ENCODE peak calls at places on chromosomes 16 and 17, in six cellular contexts. V, S, U, F, W and X are unnamed samples.

GRCh38 chr17:78019367-78019975 is 61.0 kb downstream of the TNRC6C start:
- DNase-seq in F (no peak), S (no peak), W (no peak), V (no peak), U (peak), X (peak)

GRCh38 chr17:20174588-20175265 is 165.6 kb downstream of the SPECC1 start:
- DNase-seq in W (no peak), F (no peak), S (no peak), V (no peak), U (peak), X (no peak)

GRCh38 chr17:18076941-18077340 is 10.8 kb upstream of the DRG2 start:
- DNase-seq in V (no peak), S (no peak), W (no peak), U (peak), F (no peak), X (no peak)

GRCh38 chr17:51166198-51166986 is at the start of gene NME2:
- DNase-seq in S (peak), F (peak), W (peak), U (peak), V (peak), X (peak)

GRCh38 chr17:21125862-21126261 is 902 bp upstream of the DHRS7B start:
- DNase-seq in S (no peak), W (peak), U (no peak), V (no peak), F (peak), X (peak)

GRCh38 chr16:83015871-83016270 is 389.1 kb downstream of the CDH13 start:
- DNase-seq in V (no peak), W (no peak), S (no peak), F (no peak), U (no peak), X (no peak)

GRCh38 chr17:7440823-7441174 is 1.5 kb downstream of the FGF11 start:
- DNase-seq in F (no peak), S (no peak), W (no peak), V (no peak), U (peak), X (peak)

GRCh38 chr17:72053069-72053846 is 67.6 kb upstream of the SOX9 start:
- DNase-seq in U (no peak), V (no peak), W (no peak), S (no peak), F (no peak), X (no peak)

GRCh38 chr16:67936876-67937605 is 391 bp upstream of the PSMB10 start:
- DNase-seq in S (no peak), W (peak), F (peak), U (no peak), V (peak), X (peak)

GRCh38 chr17:40614431-40615294 is 33.0 kb downstream of the SMARCE1 start:
- DNase-seq in U (no peak), W (no peak), S (no peak), V (no peak), F (no peak), X (no peak)

GRCh38 chr16:4882633-4883285 is 35.5 kb downstream of the UBN1 start:
- DNase-seq in F (no peak), U (peak), W (no peak), S (no peak), V (no peak), X (no peak)

GRCh38 chr17:29726721-29727252 is 104.1 kb upstream of the CORO6 start:
- DNase-seq in W (peak), S (no peak), V (peak), F (no peak), U (peak), X (peak)

GRCh38 chr17:6558932-6559752 is 2.8 kb upstream of the PITPNM3 start:
- DNase-seq in W (no peak), V (no peak), U (no peak), S (no peak), F (no peak), X (no peak)

GRCh38 chr17:17325228-17325627 is 22.1 kb downstream of the NT5M start:
- DNase-seq in W (no peak), V (no peak), F (no peak), S (no peak), U (no peak), X (no peak)

GRCh38 chr16:64012166-64012565 is 1109.7 kb downstream of the CDH11 start:
- DNase-seq in V (no peak), S (no peak), W (no peak), F (no peak), U (peak), X (no peak)

GRCh38 chr17:44522883-44523671 is 19.9 kb upstream of the GPATCH8 start:
- DNase-seq in V (no peak), F (peak), U (peak), W (peak), S (peak), X (peak)

GRCh38 chr16:75107505-75107904 is 9.1 kb downstream of the LDHD start:
- DNase-seq in F (no peak), U (no peak), V (no peak), W (peak), S (no peak), X (no peak)

GRCh38 chr16:80931985-80932720 is 74.5 kb downstream of the CMC2 start:
- DNase-seq in V (no peak), S (no peak), F (peak), U (peak), W (no peak), X (peak)

GRCh38 chr17:11737290-11737679 is 139.0 kb downstream of the DNAH9 start:
- DNase-seq in V (no peak), U (no peak), F (no peak), S (no peak), W (no peak), X (peak)

GRCh38 chr17:79192503-79193500 is 118.2 kb downstream of the ENGASE start:
- DNase-seq in S (no peak), U (peak), F (no peak), W (peak), V (no peak), X (peak)

GRCh38 chr17:68302066-68302564 is 10.8 kb downstream of the ARSG start:
- DNase-seq in F (no peak), V (no peak), U (no peak), S (peak), W (no peak), X (no peak)

GRCh38 chr16:19588661-19589060 is 33.2 kb downstream of the VPS35L start:
- DNase-seq in U (peak), F (no peak), S (no peak), V (no peak), W (no peak), X (no peak)

GRCh38 chr17:76381633-76382304 is 2.6 kb upstream of the SPHK1 start:
- DNase-seq in V (peak), U (no peak), F (no peak), S (no peak), W (no peak), X (no peak)

GRCh38 chr16:28218109-28218508 is 6.3 kb upstream of the XPO6 start:
- DNase-seq in W (peak), V (no peak), S (no peak), U (peak), F (peak), X (peak)

GRCh38 chr16:13606804-13607203 is 313.1 kb upstream of the ERCC4 start:
- DNase-seq in S (no peak), V (no peak), F (no peak), U (no peak), W (no peak), X (no peak)

GRCh38 chr16:67463059-67463458 is 17.9 kb downstream of the ATP6V0D1 start:
- DNase-seq in U (no peak), V (no peak), W (no peak), F (peak), S (no peak), X (no peak)

GRCh38 chr17:28972437-28972836 is 21.1 kb upstream of the PHF12 start:
- DNase-seq in F (no peak), V (no peak), U (no peak), S (no peak), W (no peak), X (no peak)

GRCh38 chr16:87392823-87393679 is 915 bp downstream of the MAP1LC3B start:
- DNase-seq in U (peak), S (no peak), F (peak), V (no peak), W (peak), X (peak)

GRCh38 chr16:61042736-61043135 is 993.5 kb downstream of the CDH8 start:
- DNase-seq in F (no peak), W (no peak), S (no peak), V (no peak), U (no peak), X (no peak)

GRCh38 chr17:35808240-35808961 is 883 bp upstream of the TAF15 start:
- DNase-seq in F (no peak), W (peak), U (no peak), S (no peak), V (no peak), X (no peak)

GRCh38 chr16:24544640-24545039 is 5.3 kb downstream of the RBBP6 start:
- DNase-seq in U (peak), V (no peak), W (no peak), F (no peak), S (no peak), X (no peak)
- H3K4me3 ChIP-seq in U (no peak), V (no peak), W (no peak), F (no peak), S (no peak), X (no peak)

DNA sequence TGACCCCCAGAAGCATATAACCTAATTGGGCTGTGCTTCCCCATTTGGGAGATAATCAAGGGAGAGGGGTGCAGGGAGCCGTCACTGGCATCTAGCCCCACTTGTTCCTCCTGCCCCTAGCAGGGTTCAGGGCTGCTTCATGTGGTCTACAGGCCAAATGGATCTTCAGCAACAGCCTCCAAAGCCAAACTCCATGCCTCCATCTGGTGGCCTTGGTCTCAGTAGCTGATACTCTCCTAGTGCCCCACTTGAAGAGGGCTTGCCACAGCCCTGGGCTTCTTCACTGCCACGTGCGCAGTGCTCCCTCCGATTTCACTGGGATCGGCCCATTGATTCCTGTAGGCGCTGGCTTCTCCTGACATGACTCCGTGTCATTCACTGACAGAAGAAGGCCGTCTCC is 24.6 kb downstream of the LYRM9 start:
- DNase-seq in F (no peak), W (no peak), S (no peak), V (no peak), U (no peak), X (no peak)
- TF ChIP-seq CTCF in F (no peak), W (no peak), S (no peak), V (no peak), U (no peak), X (peak)

GRCh38 chr17:59369026-59369724 is 37.7 kb downstream of the YPEL2 start:
- DNase-seq in V (no peak), F (no peak), U (no peak), S (no peak), W (no peak), X (no peak)
- H3K4me3 ChIP-seq in V (no peak), F (no peak), U (no peak), S (no peak), W (no peak), X (no peak)

GRCh38 chr16:11329891-11330290 is 15.4 kb upstream of the RMI2 start:
- DNase-seq in U (no peak), S (no peak), W (no peak), V (no peak), F (no peak), X (no peak)
- TF ChIP-seq CTCF in U (no peak), S (no peak), W (no peak), V (no peak), F (no peak), X (no peak)

GRCh38 chr16:73023320-73023719 is 24.6 kb downstream of the ZFHX3 start:
- DNase-seq in S (no peak), F (peak), W (no peak), U (no peak), V (no peak), X (no peak)

GRCh38 chr16:73023752-73024570 is 24.0 kb downstream of the ZFHX3 start:
- DNase-seq in U (no peak), F (peak), W (no peak), S (no peak), V (no peak), X (no peak)

GRCh38 chr16:73025506-73026131 is 22.3 kb downstream of the ZFHX3 start:
- DNase-seq in S (no peak), V (no peak), W (no peak), U (peak), F (peak), X (no peak)

GRCh38 chr16:73024571-73025105 is 23.3 kb downstream of the ZFHX3 start:
- DNase-seq in U (no peak), S (no peak), V (no peak), W (no peak), F (peak), X (no peak)

DNA sequence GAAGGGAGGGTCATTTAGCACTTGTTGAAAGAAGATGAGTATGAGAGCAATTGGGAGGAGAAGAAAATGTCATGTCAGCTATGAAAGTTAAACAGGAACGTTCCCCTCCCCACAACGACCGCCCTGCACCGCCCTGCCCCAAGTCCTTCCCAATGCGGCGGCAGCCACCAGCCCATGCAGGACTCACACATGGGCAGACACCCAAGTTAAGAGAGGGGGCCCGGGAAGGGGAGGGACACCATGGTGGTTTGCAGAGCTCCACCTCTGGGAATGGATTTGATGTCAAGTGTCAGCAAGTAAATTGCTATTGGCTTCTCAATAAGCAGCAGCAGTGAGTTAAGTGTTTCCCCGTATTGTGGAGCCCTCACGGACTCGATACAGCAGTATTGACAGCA is 22.8 kb downstream of the ZFHX3 start:
- DNase-seq in S (no peak), V (no peak), F (peak), W (no peak), U (no peak), X (no peak)
- H3K4me3 ChIP-seq in S (no peak), V (no peak), F (no peak), W (no peak), U (no peak), X (no peak)

GRCh38 chr16:70254095-70254964 is 2.6 kb upstream of the EXOSC6 start:
- DNase-seq in F (no peak), V (no peak), U (peak), S (no peak), W (no peak), X (no peak)
- TF ChIP-seq CTCF in F (no peak), V (no peak), U (no peak), S (no peak), W (no peak), X (no peak)

DNA sequence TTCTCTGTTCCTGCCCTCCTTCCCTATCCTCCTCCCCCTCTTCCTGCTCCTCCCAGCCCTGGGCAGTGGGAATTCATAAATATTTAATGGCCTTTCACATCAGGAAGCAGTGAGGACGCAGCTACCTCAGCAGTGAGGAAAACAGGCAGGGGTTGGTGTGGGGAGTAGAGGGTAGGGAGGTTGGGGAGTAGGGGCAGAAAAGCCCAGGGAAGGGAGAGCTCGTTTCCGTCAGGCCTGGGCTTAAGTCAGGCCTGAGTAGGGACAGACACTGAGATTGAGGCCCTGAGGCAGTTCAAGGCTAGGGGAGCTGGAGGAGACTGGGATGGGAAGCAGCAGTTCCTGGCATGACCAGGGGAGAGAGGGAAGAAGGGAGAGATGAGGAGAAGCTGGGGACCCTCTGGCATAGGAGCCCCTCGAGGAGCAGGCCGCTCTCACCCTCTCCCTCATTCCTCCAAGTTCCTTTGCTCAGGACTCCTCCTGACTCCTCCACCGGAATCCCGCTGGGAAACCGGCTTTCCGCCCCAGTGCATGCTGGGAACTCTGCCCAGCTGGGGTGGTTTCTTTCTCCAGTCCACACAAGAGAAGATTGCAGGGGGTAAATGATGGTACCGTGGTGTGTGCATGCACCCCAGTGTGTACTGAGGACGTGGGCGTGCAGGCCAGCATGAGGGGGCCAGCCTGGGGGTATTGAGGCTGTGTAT is 6.2 kb downstream of the SAMD14 start:
- DNase-seq in S (no peak), W (no peak), U (no peak), F (no peak), V (no peak), X (no peak)
- H3K4me3 ChIP-seq in S (no peak), W (no peak), U (no peak), F (no peak), V (no peak), X (no peak)